ENCODE peak calls at places on chromosomes 13 and 19, in six cellular contexts. One of them, this sample, is unnamed.

GRCh38 chr19:13665125-13665903 is 99.0 kb upstream of the MRI1 start:
- DNase-seq in cardiac fibroblast: no peak
- DNase-seq in Peyer's patch: no peak
- DNase-seq in epithelial cell of proximal tubule: no peak
- DNase-seq in uterus: no peak
- DNase-seq in left ventricle myocardium inferior: no peak
- DNase-seq in this sample: no peak

GRCh38 chr19:21848706-21849105 is 12.7 kb upstream of the ZNF43 start:
- DNase-seq in cardiac fibroblast: no peak
- DNase-seq in Peyer's patch: no peak
- DNase-seq in epithelial cell of proximal tubule: peak; percentile 31
- DNase-seq in uterus: no peak
- DNase-seq in left ventricle myocardium inferior: no peak
- DNase-seq in this sample: no peak

GRCh38 chr19:12646551-12646950 is 20.0 kb downstream of the MAN2B1 start:
- DNase-seq in cardiac fibroblast: no peak
- DNase-seq in Peyer's patch: no peak
- DNase-seq in epithelial cell of proximal tubule: no peak
- DNase-seq in uterus: no peak
- DNase-seq in left ventricle myocardium inferior: no peak
- DNase-seq in this sample: no peak

GRCh38 chr19:27793128-27793643 is 1419.8 kb downstream of the UQCRFS1 start:
- DNase-seq in cardiac fibroblast: peak; percentile 83
- DNase-seq in Peyer's patch: peak; percentile 92
- DNase-seq in epithelial cell of proximal tubule: peak; percentile 35
- DNase-seq in uterus: peak; percentile 62
- DNase-seq in left ventricle myocardium inferior: peak; percentile 66
- DNase-seq in this sample: peak; percentile 75

GRCh38 chr13:92187378-92187989 is 789.1 kb downstream of the GPC5 start:
- DNase-seq in cardiac fibroblast: peak; percentile 49
- DNase-seq in Peyer's patch: peak; percentile 51
- DNase-seq in epithelial cell of proximal tubule: no peak
- DNase-seq in uterus: no peak
- DNase-seq in left ventricle myocardium inferior: no peak
- DNase-seq in this sample: no peak

GRCh38 chr13:110829486-110829885 is 85.4 kb downstream of the ANKRD10 start:
- DNase-seq in cardiac fibroblast: no peak
- DNase-seq in Peyer's patch: no peak
- DNase-seq in epithelial cell of proximal tubule: no peak
- DNase-seq in uterus: no peak
- DNase-seq in left ventricle myocardium inferior: no peak
- DNase-seq in this sample: no peak

GRCh38 chr13:104431895-104432294 is 1365.7 kb upstream of the SLC10A2 start:
- DNase-seq in cardiac fibroblast: no peak
- DNase-seq in Peyer's patch: no peak
- DNase-seq in epithelial cell of proximal tubule: no peak
- DNase-seq in uterus: no peak
- DNase-seq in left ventricle myocardium inferior: no peak
- DNase-seq in this sample: no peak

GRCh38 chr19:11729586-11729985 is 9.2 kb downstream of the ZNF823 start:
- DNase-seq in cardiac fibroblast: no peak
- DNase-seq in Peyer's patch: no peak
- DNase-seq in epithelial cell of proximal tubule: no peak
- DNase-seq in uterus: no peak
- DNase-seq in left ventricle myocardium inferior: no peak
- DNase-seq in this sample: no peak

GRCh38 chr19:4059931-4060620 is 6.6 kb downstream of the ZBTB7A start:
- DNase-seq in cardiac fibroblast: peak; percentile 74
- DNase-seq in Peyer's patch: peak; percentile 93
- DNase-seq in epithelial cell of proximal tubule: no peak
- DNase-seq in uterus: peak; percentile 90
- DNase-seq in left ventricle myocardium inferior: peak; percentile 73
- DNase-seq in this sample: peak; percentile 96

GRCh38 chr13:97223711-97224461 is 1.8 kb downstream of the MBNL2 start:
- DNase-seq in cardiac fibroblast: peak; percentile 95
- DNase-seq in Peyer's patch: peak; percentile 80
- DNase-seq in epithelial cell of proximal tubule: peak; percentile 86
- DNase-seq in uterus: peak; percentile 54
- DNase-seq in left ventricle myocardium inferior: peak; percentile 29
- DNase-seq in this sample: no peak

GRCh38 chr13:113832204-113832603 is 31.7 kb downstream of the GAS6 start:
- DNase-seq in cardiac fibroblast: no peak
- DNase-seq in Peyer's patch: peak; percentile 71
- DNase-seq in epithelial cell of proximal tubule: no peak
- DNase-seq in uterus: no peak
- DNase-seq in left ventricle myocardium inferior: no peak
- DNase-seq in this sample: no peak

GRCh38 chr13:97339019-97339988 is 94.7 kb upstream of the RAP2A start:
- DNase-seq in cardiac fibroblast: peak; percentile 84
- DNase-seq in Peyer's patch: no peak
- DNase-seq in epithelial cell of proximal tubule: no peak
- DNase-seq in uterus: peak; percentile 71
- DNase-seq in left ventricle myocardium inferior: peak; percentile 54
- DNase-seq in this sample: no peak

GRCh38 chr19:10604460-10604980 is 17.4 kb upstream of the AP1M2 start:
- DNase-seq in cardiac fibroblast: no peak
- DNase-seq in Peyer's patch: peak; percentile 75
- DNase-seq in epithelial cell of proximal tubule: no peak
- DNase-seq in uterus: no peak
- DNase-seq in left ventricle myocardium inferior: peak; percentile 31
- DNase-seq in this sample: peak; percentile 84

GRCh38 chr19:31350693-31351211 is 1.5 kb upstream of the TSHZ3 start:
- DNase-seq in cardiac fibroblast: peak; percentile 48
- DNase-seq in Peyer's patch: no peak
- DNase-seq in epithelial cell of proximal tubule: no peak
- DNase-seq in uterus: peak; percentile 69
- DNase-seq in left ventricle myocardium inferior: peak; percentile 68
- DNase-seq in this sample: no peak

GRCh38 chr19:42323852-42324654 is 1.4 kb upstream of the MEGF8 start:
- DNase-seq in cardiac fibroblast: no peak
- DNase-seq in Peyer's patch: peak; percentile 55
- DNase-seq in epithelial cell of proximal tubule: no peak
- DNase-seq in uterus: no peak
- DNase-seq in left ventricle myocardium inferior: no peak
- DNase-seq in this sample: no peak

GRCh38 chr19:44886141-44886540 is 4.9 kb upstream of the TOMM40 start:
- DNase-seq in cardiac fibroblast: no peak
- DNase-seq in Peyer's patch: no peak
- DNase-seq in epithelial cell of proximal tubule: no peak
- DNase-seq in uterus: no peak
- DNase-seq in left ventricle myocardium inferior: no peak
- DNase-seq in this sample: no peak

GRCh38 chr13:39266426-39266825 is 228.2 kb downstream of the NHLRC3 start:
- DNase-seq in cardiac fibroblast: peak; percentile 38
- DNase-seq in Peyer's patch: no peak
- DNase-seq in epithelial cell of proximal tubule: no peak
- DNase-seq in uterus: no peak
- DNase-seq in left ventricle myocardium inferior: no peak
- DNase-seq in this sample: no peak

GRCh38 chr19:7830272-7830771 is 304 bp downstream of the EVI5L start:
- DNase-seq in cardiac fibroblast: no peak
- DNase-seq in Peyer's patch: no peak
- DNase-seq in epithelial cell of proximal tubule: no peak
- DNase-seq in uterus: peak; percentile 39
- DNase-seq in left ventricle myocardium inferior: peak; percentile 29
- DNase-seq in this sample: no peak

GRCh38 chr19:7832009-7832408 is 2.0 kb downstream of the EVI5L start:
- DNase-seq in cardiac fibroblast: no peak
- DNase-seq in Peyer's patch: no peak
- DNase-seq in epithelial cell of proximal tubule: no peak
- DNase-seq in uterus: no peak
- DNase-seq in left ventricle myocardium inferior: no peak
- DNase-seq in this sample: no peak

GRCh38 chr19:7830823-7831222 is 805 bp downstream of the EVI5L start:
- DNase-seq in cardiac fibroblast: no peak
- DNase-seq in Peyer's patch: no peak
- DNase-seq in epithelial cell of proximal tubule: no peak
- DNase-seq in uterus: no peak
- DNase-seq in left ventricle myocardium inferior: no peak
- DNase-seq in this sample: no peak

GRCh38 chr19:7832781-7833180 is 2.8 kb downstream of the EVI5L start:
- DNase-seq in cardiac fibroblast: peak; percentile 51
- DNase-seq in Peyer's patch: no peak
- DNase-seq in epithelial cell of proximal tubule: no peak
- DNase-seq in uterus: no peak
- DNase-seq in left ventricle myocardium inferior: no peak
- DNase-seq in this sample: no peak

DNA sequence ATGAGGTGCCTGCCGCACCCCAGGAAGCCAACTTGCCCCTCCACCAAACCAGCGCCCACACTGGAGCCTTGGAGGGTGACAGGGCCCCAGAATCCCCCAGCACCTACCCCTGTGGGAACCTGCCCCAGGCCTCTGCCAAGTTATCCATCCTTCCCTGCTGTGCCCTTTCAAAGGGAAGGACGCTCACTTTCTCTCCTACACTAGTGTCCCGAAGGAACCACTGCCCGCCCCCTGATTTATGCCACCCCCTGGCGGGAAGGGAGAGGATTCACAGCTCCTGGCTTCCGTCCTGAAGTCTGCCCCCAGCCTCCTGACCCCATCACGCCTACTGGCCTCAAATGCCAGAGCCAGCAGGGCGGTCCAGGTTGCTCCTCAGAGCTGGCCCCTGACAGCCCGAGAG is 1.4 kb downstream of the EVI5L start:
- DNase-seq in cardiac fibroblast: peak; percentile 37
- DNase-seq in Peyer's patch: no peak
- DNase-seq in epithelial cell of proximal tubule: no peak
- DNase-seq in uterus: no peak
- DNase-seq in left ventricle myocardium inferior: no peak
- DNase-seq in this sample: no peak
- TF ChIP-seq CTCF in cardiac fibroblast: peak; percentile 38
- TF ChIP-seq CTCF in Peyer's patch: peak; percentile 30
- TF ChIP-seq CTCF in epithelial cell of proximal tubule: peak; percentile 66
- TF ChIP-seq CTCF in uterus: no peak
- TF ChIP-seq CTCF in left ventricle myocardium inferior: no peak
- TF ChIP-seq CTCF in this sample: no peak

GRCh38 chr19:18433735-18434398 is 4.1 kb downstream of the ISYNA1 start:
- DNase-seq in cardiac fibroblast: no peak
- DNase-seq in Peyer's patch: peak; percentile 54
- DNase-seq in epithelial cell of proximal tubule: no peak
- DNase-seq in uterus: no peak
- DNase-seq in left ventricle myocardium inferior: no peak
- DNase-seq in this sample: no peak

GRCh38 chr19:18431351-18432197 is 6.4 kb downstream of the ISYNA1 start:
- DNase-seq in cardiac fibroblast: no peak
- DNase-seq in Peyer's patch: peak; percentile 47
- DNase-seq in epithelial cell of proximal tubule: no peak
- DNase-seq in uterus: no peak
- DNase-seq in left ventricle myocardium inferior: no peak
- DNase-seq in this sample: no peak

GRCh38 chr19:18432275-18433038 is 5.5 kb downstream of the ISYNA1 start:
- DNase-seq in cardiac fibroblast: no peak
- DNase-seq in Peyer's patch: no peak
- DNase-seq in epithelial cell of proximal tubule: no peak
- DNase-seq in uterus: no peak
- DNase-seq in left ventricle myocardium inferior: no peak
- DNase-seq in this sample: no peak

GRCh38 chr19:18434411-18435184 is 3.3 kb downstream of the ISYNA1 start:
- DNase-seq in cardiac fibroblast: no peak
- DNase-seq in Peyer's patch: peak; percentile 50
- DNase-seq in epithelial cell of proximal tubule: no peak
- DNase-seq in uterus: no peak
- DNase-seq in left ventricle myocardium inferior: no peak
- DNase-seq in this sample: no peak

DNA sequence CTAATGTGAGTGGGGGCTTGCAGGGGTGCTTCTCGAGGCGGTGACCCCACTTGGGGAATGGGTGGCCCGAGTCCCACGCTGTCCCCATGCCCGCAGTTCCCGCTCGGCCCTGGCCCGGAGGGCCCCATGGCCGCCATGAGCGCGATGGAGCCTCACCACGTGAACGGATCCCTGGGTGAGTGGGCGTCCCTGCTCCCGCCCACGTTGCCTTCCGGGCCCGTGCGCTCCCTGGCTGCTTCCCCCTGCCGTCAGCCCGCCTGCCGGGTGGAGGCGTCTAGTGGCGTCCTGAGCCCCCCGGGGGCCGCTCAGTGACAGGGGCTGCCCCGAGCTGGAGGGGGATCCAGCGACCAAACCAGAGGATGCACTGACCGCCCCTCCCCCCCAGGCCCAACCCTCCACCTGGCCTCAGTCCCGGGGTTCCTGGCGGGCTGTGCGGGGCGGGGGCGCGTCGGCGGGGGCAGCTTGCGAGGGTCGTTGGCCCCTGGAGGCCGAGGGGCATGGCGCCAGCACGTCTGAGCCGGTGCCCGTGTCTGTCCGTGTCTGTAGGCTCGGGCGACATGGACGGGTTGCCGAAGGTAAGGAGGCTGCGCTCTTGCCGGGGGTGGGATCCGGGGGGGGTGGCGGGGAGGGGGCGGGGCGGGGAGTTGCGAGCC is 4.8 kb downstream of the ISYNA1 start:
- DNase-seq in cardiac fibroblast: no peak
- DNase-seq in Peyer's patch: peak; percentile 78
- DNase-seq in epithelial cell of proximal tubule: no peak
- DNase-seq in uterus: peak; percentile 64
- DNase-seq in left ventricle myocardium inferior: no peak
- DNase-seq in this sample: no peak
- H3K4me3 ChIP-seq in cardiac fibroblast: peak overlapping the region; percentile 21
- H3K4me3 ChIP-seq in Peyer's patch: peak overlapping the region; percentile 53
- H3K4me3 ChIP-seq in epithelial cell of proximal tubule: peak overlapping the region; percentile 30
- H3K4me3 ChIP-seq in uterus: peak overlapping the region; percentile 46
- H3K4me3 ChIP-seq in left ventricle myocardium inferior: peak overlapping the region; percentile 66
- H3K4me3 ChIP-seq in this sample: no peak overlapping the region

DNA sequence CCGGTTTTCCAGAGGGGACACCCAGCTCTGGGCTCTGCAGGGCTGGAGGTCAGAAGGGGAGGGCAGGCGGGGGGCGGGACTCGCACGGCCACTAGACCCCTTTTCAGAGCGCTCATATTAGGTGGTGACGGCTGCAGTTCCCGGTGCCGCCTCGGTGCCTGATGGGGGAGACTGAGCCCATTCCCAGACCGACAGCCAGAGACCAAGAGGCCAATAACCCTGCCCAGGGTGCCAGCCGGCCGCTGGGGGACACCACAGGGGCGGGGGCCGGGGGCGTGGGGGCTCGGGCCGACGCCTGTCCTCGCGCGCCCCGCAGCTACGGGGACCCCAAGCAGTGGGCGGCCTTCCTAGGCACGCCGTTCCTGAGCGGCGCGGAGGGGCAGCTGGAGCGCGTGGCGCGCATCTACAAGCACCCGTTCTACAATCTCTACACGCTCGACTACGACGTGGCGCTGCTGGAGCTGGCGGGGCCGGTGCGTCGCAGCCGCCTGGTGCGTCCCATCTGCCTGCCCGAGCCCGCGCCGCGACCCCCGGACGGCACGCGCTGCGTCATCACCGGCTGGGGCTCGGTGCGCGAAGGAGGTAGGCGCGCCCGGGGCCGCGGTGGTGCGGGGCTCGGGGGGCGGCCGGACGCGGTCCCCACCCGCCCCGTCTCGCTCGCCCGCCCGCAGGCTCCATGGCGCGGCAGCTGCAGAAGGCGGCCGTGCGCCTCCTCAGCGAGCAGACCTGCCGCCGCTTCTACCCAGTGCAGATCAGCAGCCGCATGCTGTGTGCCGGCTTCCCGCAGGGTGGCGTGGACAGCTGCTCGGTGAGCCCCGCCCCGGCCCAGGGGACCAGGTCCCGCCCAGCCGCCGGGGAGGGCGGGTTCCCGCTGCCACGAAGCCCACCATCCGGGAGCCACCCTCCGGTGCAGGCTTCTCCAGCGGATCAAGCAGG is 2.4 kb downstream of the TIMM13 start:
- DNase-seq in cardiac fibroblast: peak; percentile 69
- DNase-seq in Peyer's patch: no peak
- DNase-seq in epithelial cell of proximal tubule: no peak
- DNase-seq in uterus: no peak
- DNase-seq in left ventricle myocardium inferior: peak; percentile 43
- DNase-seq in this sample: no peak
- TF ChIP-seq CTCF in cardiac fibroblast: peak; percentile 41
- TF ChIP-seq CTCF in Peyer's patch: no peak
- TF ChIP-seq CTCF in epithelial cell of proximal tubule: no peak
- TF ChIP-seq CTCF in uterus: no peak
- TF ChIP-seq CTCF in left ventricle myocardium inferior: peak; percentile 37
- TF ChIP-seq CTCF in this sample: no peak

GRCh38 chr19:53980553-53981407 is 10.7 kb upstream of the CACNG6 start:
- DNase-seq in cardiac fibroblast: peak; percentile 87
- DNase-seq in Peyer's patch: no peak
- DNase-seq in epithelial cell of proximal tubule: no peak
- DNase-seq in uterus: no peak
- DNase-seq in left ventricle myocardium inferior: no peak
- DNase-seq in this sample: no peak
- H3K4me3 ChIP-seq in cardiac fibroblast: peak overlapping the region; percentile 47
- H3K4me3 ChIP-seq in Peyer's patch: peak overlapping the region; percentile 14
- H3K4me3 ChIP-seq in epithelial cell of proximal tubule: no peak overlapping the region
- H3K4me3 ChIP-seq in uterus: no peak overlapping the region
- H3K4me3 ChIP-seq in left ventricle myocardium inferior: peak overlapping the region; percentile 57
- H3K4me3 ChIP-seq in this sample: no peak overlapping the region

This sample was measured in lower leg skin.